ENCODE peak calls at places on chromosomes 5 and 9, in six cellular contexts. One of them, this sample, is unnamed.

GRCh38 chr9:89639367-89639795 is 34.6 kb downstream of the GADD45G start:
- DNase-seq in CD4-positive, alpha-beta T cell: no peak
- DNase-seq in fibroblast of the aortic adventitia: peak
- DNase-seq in cardiac fibroblast: peak
- DNase-seq in AG04450: no peak
- DNase-seq in GM12865: no peak
- DNase-seq in this sample: no peak

GRCh38 chr5:83446253-83446947 is 25.1 kb upstream of the VCAN start:
- DNase-seq in CD4-positive, alpha-beta T cell: no peak
- DNase-seq in fibroblast of the aortic adventitia: no peak
- DNase-seq in cardiac fibroblast: no peak
- DNase-seq in AG04450: no peak
- DNase-seq in GM12865: no peak
- DNase-seq in this sample: no peak

GRCh38 chr5:72281764-72282499 is 38.1 kb downstream of the MRPS27 start:
- DNase-seq in CD4-positive, alpha-beta T cell: no peak
- DNase-seq in fibroblast of the aortic adventitia: peak
- DNase-seq in cardiac fibroblast: peak
- DNase-seq in AG04450: peak
- DNase-seq in GM12865: no peak
- DNase-seq in this sample: peak

GRCh38 chr5:1519631-1520141 is 4.1 kb downstream of the LPCAT1 start:
- DNase-seq in CD4-positive, alpha-beta T cell: no peak
- DNase-seq in fibroblast of the aortic adventitia: no peak
- DNase-seq in cardiac fibroblast: no peak
- DNase-seq in AG04450: no peak
- DNase-seq in GM12865: no peak
- DNase-seq in this sample: no peak

GRCh38 chr5:132296412-132297001 is 2.3 kb downstream of the SLC22A4 start:
- DNase-seq in CD4-positive, alpha-beta T cell: no peak
- DNase-seq in fibroblast of the aortic adventitia: peak
- DNase-seq in cardiac fibroblast: peak
- DNase-seq in AG04450: no peak
- DNase-seq in GM12865: no peak
- DNase-seq in this sample: no peak

GRCh38 chr9:95822583-95823431 is 52.7 kb upstream of the ERCC6L2 start:
- DNase-seq in CD4-positive, alpha-beta T cell: no peak
- DNase-seq in fibroblast of the aortic adventitia: peak
- DNase-seq in cardiac fibroblast: peak
- DNase-seq in AG04450: peak
- DNase-seq in GM12865: peak
- DNase-seq in this sample: peak

GRCh38 chr9:130419521-130420035 is 25.2 kb upstream of the ASS1 start:
- DNase-seq in CD4-positive, alpha-beta T cell: no peak
- DNase-seq in fibroblast of the aortic adventitia: no peak
- DNase-seq in cardiac fibroblast: no peak
- DNase-seq in AG04450: no peak
- DNase-seq in GM12865: no peak
- DNase-seq in this sample: no peak

GRCh38 chr9:112421771-112422222 is 41.9 kb downstream of the HSDL2 start:
- DNase-seq in CD4-positive, alpha-beta T cell: no peak
- DNase-seq in fibroblast of the aortic adventitia: no peak
- DNase-seq in cardiac fibroblast: peak
- DNase-seq in AG04450: no peak
- DNase-seq in GM12865: no peak
- DNase-seq in this sample: no peak

GRCh38 chr9:87389936-87390335 is 107.7 kb upstream of the DAPK1 start:
- DNase-seq in CD4-positive, alpha-beta T cell: no peak
- DNase-seq in fibroblast of the aortic adventitia: no peak
- DNase-seq in cardiac fibroblast: peak
- DNase-seq in AG04450: no peak
- DNase-seq in GM12865: no peak
- DNase-seq in this sample: no peak

GRCh38 chr5:131589510-131590348 is 45.3 kb downstream of the RAPGEF6 start:
- DNase-seq in CD4-positive, alpha-beta T cell: peak
- DNase-seq in fibroblast of the aortic adventitia: peak
- DNase-seq in cardiac fibroblast: peak
- DNase-seq in AG04450: peak
- DNase-seq in GM12865: peak
- DNase-seq in this sample: peak

GRCh38 chr5:127418378-127418777 is 99.1 kb upstream of the PRRC1 start:
- DNase-seq in CD4-positive, alpha-beta T cell: no peak
- DNase-seq in fibroblast of the aortic adventitia: no peak
- DNase-seq in cardiac fibroblast: no peak
- DNase-seq in AG04450: no peak
- DNase-seq in GM12865: no peak
- DNase-seq in this sample: no peak

GRCh38 chr9:126692759-126693427 is 79.2 kb downstream of the LMX1B start:
- DNase-seq in CD4-positive, alpha-beta T cell: no peak
- DNase-seq in fibroblast of the aortic adventitia: no peak
- DNase-seq in cardiac fibroblast: no peak
- DNase-seq in AG04450: no peak
- DNase-seq in GM12865: no peak
- DNase-seq in this sample: no peak

GRCh38 chr9:7117676-7118561 is 360.1 kb downstream of the KDM4C start:
- DNase-seq in CD4-positive, alpha-beta T cell: no peak
- DNase-seq in fibroblast of the aortic adventitia: peak
- DNase-seq in cardiac fibroblast: peak
- DNase-seq in AG04450: no peak
- DNase-seq in GM12865: peak
- DNase-seq in this sample: peak

GRCh38 chr9:129888085-129888808 is 53.0 kb downstream of the USP20 start:
- DNase-seq in CD4-positive, alpha-beta T cell: peak
- DNase-seq in fibroblast of the aortic adventitia: no peak
- DNase-seq in cardiac fibroblast: no peak
- DNase-seq in AG04450: no peak
- DNase-seq in GM12865: peak
- DNase-seq in this sample: no peak

GRCh38 chr5:67679184-67679855 is 482.7 kb upstream of the CD180 start:
- DNase-seq in CD4-positive, alpha-beta T cell: no peak
- DNase-seq in fibroblast of the aortic adventitia: no peak
- DNase-seq in cardiac fibroblast: no peak
- DNase-seq in AG04450: no peak
- DNase-seq in GM12865: no peak
- DNase-seq in this sample: no peak

GRCh38 chr5:72015103-72015548 is 92.1 kb upstream of the MAP1B start:
- DNase-seq in CD4-positive, alpha-beta T cell: no peak
- DNase-seq in fibroblast of the aortic adventitia: peak
- DNase-seq in cardiac fibroblast: peak
- DNase-seq in AG04450: peak
- DNase-seq in GM12865: peak
- DNase-seq in this sample: peak

GRCh38 chr5:37902323-37902722 is 62.5 kb upstream of the GDNF start:
- DNase-seq in CD4-positive, alpha-beta T cell: no peak
- DNase-seq in fibroblast of the aortic adventitia: no peak
- DNase-seq in cardiac fibroblast: no peak
- DNase-seq in AG04450: no peak
- DNase-seq in GM12865: no peak
- DNase-seq in this sample: no peak

GRCh38 chr5:13218518-13218917 is 726.0 kb downstream of the DNAH5 start:
- DNase-seq in CD4-positive, alpha-beta T cell: no peak
- DNase-seq in fibroblast of the aortic adventitia: peak
- DNase-seq in cardiac fibroblast: no peak
- DNase-seq in AG04450: no peak
- DNase-seq in GM12865: peak
- DNase-seq in this sample: peak

GRCh38 chr9:70478963-70479641 is 64.6 kb upstream of the KLF9 start:
- DNase-seq in CD4-positive, alpha-beta T cell: no peak
- DNase-seq in fibroblast of the aortic adventitia: peak
- DNase-seq in cardiac fibroblast: peak
- DNase-seq in AG04450: no peak
- DNase-seq in GM12865: no peak
- DNase-seq in this sample: peak

GRCh38 chr9:124386201-124386600 is 29.0 kb downstream of the PSMB7 start:
- DNase-seq in CD4-positive, alpha-beta T cell: no peak
- DNase-seq in fibroblast of the aortic adventitia: no peak
- DNase-seq in cardiac fibroblast: no peak
- DNase-seq in AG04450: no peak
- DNase-seq in GM12865: no peak
- DNase-seq in this sample: no peak

GRCh38 chr5:43416233-43416987 is 4.2 kb upstream of the CCL28 start:
- DNase-seq in CD4-positive, alpha-beta T cell: no peak
- DNase-seq in fibroblast of the aortic adventitia: no peak
- DNase-seq in cardiac fibroblast: no peak
- DNase-seq in AG04450: no peak
- DNase-seq in GM12865: no peak
- DNase-seq in this sample: no peak

GRCh38 chr5:142472306-142472951 is 147.6 kb upstream of the SPRY4 start:
- DNase-seq in CD4-positive, alpha-beta T cell: peak
- DNase-seq in fibroblast of the aortic adventitia: peak
- DNase-seq in cardiac fibroblast: peak
- DNase-seq in AG04450: peak
- DNase-seq in GM12865: no peak
- DNase-seq in this sample: peak

GRCh38 chr5:156411131-156411727 is 84.3 kb downstream of the SGCD start:
- DNase-seq in CD4-positive, alpha-beta T cell: no peak
- DNase-seq in fibroblast of the aortic adventitia: peak
- DNase-seq in cardiac fibroblast: peak
- DNase-seq in AG04450: peak
- DNase-seq in GM12865: no peak
- DNase-seq in this sample: peak

GRCh38 chr9:109442716-109443115 is 55.4 kb downstream of the PTPN3 start:
- DNase-seq in CD4-positive, alpha-beta T cell: no peak
- DNase-seq in fibroblast of the aortic adventitia: no peak
- DNase-seq in cardiac fibroblast: no peak
- DNase-seq in AG04450: no peak
- DNase-seq in GM12865: no peak
- DNase-seq in this sample: peak

GRCh38 chr9:109439378-109440116 is 58.6 kb downstream of the PTPN3 start:
- DNase-seq in CD4-positive, alpha-beta T cell: no peak
- DNase-seq in fibroblast of the aortic adventitia: no peak
- DNase-seq in cardiac fibroblast: no peak
- DNase-seq in AG04450: no peak
- DNase-seq in GM12865: peak
- DNase-seq in this sample: no peak

GRCh38 chr9:109440797-109441287 is 57.3 kb downstream of the PTPN3 start:
- DNase-seq in CD4-positive, alpha-beta T cell: peak
- DNase-seq in fibroblast of the aortic adventitia: peak
- DNase-seq in cardiac fibroblast: peak
- DNase-seq in AG04450: peak
- DNase-seq in GM12865: peak
- DNase-seq in this sample: peak

GRCh38 chr9:109440117-109440515 is 58.0 kb downstream of the PTPN3 start:
- DNase-seq in CD4-positive, alpha-beta T cell: no peak
- DNase-seq in fibroblast of the aortic adventitia: no peak
- DNase-seq in cardiac fibroblast: no peak
- DNase-seq in AG04450: no peak
- DNase-seq in GM12865: peak
- DNase-seq in this sample: no peak

GRCh38 chr9:109441296-109441695 is 56.8 kb downstream of the PTPN3 start:
- DNase-seq in CD4-positive, alpha-beta T cell: no peak
- DNase-seq in fibroblast of the aortic adventitia: no peak
- DNase-seq in cardiac fibroblast: no peak
- DNase-seq in AG04450: no peak
- DNase-seq in GM12865: no peak
- DNase-seq in this sample: no peak
- TF ChIP-seq CTCF in CD4-positive, alpha-beta T cell: no peak
- TF ChIP-seq CTCF in fibroblast of the aortic adventitia: peak
- TF ChIP-seq CTCF in cardiac fibroblast: peak
- TF ChIP-seq CTCF in AG04450: no peak
- TF ChIP-seq CTCF in GM12865: peak
- TF ChIP-seq CTCF in this sample: no peak

DNA sequence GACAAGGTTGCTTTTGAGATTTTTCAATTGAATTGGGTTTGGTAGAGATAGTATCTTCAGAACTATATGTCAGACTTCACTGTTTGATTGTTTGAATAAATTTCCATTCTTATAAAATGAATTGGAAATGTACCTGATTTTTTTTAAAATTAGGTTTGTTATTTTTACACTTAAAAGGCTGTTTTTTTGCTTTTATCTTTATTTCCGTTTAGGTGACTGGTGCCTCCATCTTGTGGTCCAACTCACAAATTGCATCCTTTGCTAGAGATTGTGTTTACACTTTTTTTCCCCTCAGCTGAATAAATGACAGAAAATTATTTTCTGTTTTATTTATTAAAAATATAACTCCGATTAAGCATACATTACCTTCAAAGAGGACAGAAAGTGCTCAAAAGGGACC is 15.6 kb downstream of the NDUFAF2 start:
- DNase-seq in CD4-positive, alpha-beta T cell: no peak
- DNase-seq in fibroblast of the aortic adventitia: peak
- DNase-seq in cardiac fibroblast: peak
- DNase-seq in AG04450: no peak
- DNase-seq in GM12865: peak
- DNase-seq in this sample: peak
- TF ChIP-seq CTCF in CD4-positive, alpha-beta T cell: peak
- TF ChIP-seq CTCF in fibroblast of the aortic adventitia: peak
- TF ChIP-seq CTCF in cardiac fibroblast: peak
- TF ChIP-seq CTCF in AG04450: peak
- TF ChIP-seq CTCF in GM12865: peak
- TF ChIP-seq CTCF in this sample: peak

GRCh38 chr5:7882926-7883325 is 14.0 kb downstream of the MTRR start:
- DNase-seq in CD4-positive, alpha-beta T cell: no peak
- DNase-seq in fibroblast of the aortic adventitia: no peak
- DNase-seq in cardiac fibroblast: no peak
- DNase-seq in AG04450: no peak
- DNase-seq in GM12865: no peak
- DNase-seq in this sample: no peak

GRCh38 chr5:7881816-7882215 is 12.9 kb downstream of the MTRR start:
- DNase-seq in CD4-positive, alpha-beta T cell: no peak
- DNase-seq in fibroblast of the aortic adventitia: no peak
- DNase-seq in cardiac fibroblast: no peak
- DNase-seq in AG04450: no peak
- DNase-seq in GM12865: no peak
- DNase-seq in this sample: no peak

GRCh38 chr5:7881091-7881490 is 12.1 kb downstream of the MTRR start:
- DNase-seq in CD4-positive, alpha-beta T cell: no peak
- DNase-seq in fibroblast of the aortic adventitia: no peak
- DNase-seq in cardiac fibroblast: no peak
- DNase-seq in AG04450: no peak
- DNase-seq in GM12865: no peak
- DNase-seq in this sample: no peak

GRCh38 chr5:7884491-7885273 is 15.7 kb downstream of the MTRR start:
- DNase-seq in CD4-positive, alpha-beta T cell: no peak
- DNase-seq in fibroblast of the aortic adventitia: peak
- DNase-seq in cardiac fibroblast: no peak
- DNase-seq in AG04450: no peak
- DNase-seq in GM12865: no peak
- DNase-seq in this sample: no peak

GRCh38 chr5:7886849-7887460 is 18.0 kb downstream of the MTRR start:
- DNase-seq in CD4-positive, alpha-beta T cell: no peak
- DNase-seq in fibroblast of the aortic adventitia: peak
- DNase-seq in cardiac fibroblast: peak
- DNase-seq in AG04450: no peak
- DNase-seq in GM12865: peak
- DNase-seq in this sample: peak
- TF ChIP-seq CTCF in CD4-positive, alpha-beta T cell: peak
- TF ChIP-seq CTCF in fibroblast of the aortic adventitia: peak
- TF ChIP-seq CTCF in cardiac fibroblast: peak
- TF ChIP-seq CTCF in AG04450: peak
- TF ChIP-seq CTCF in GM12865: peak
- TF ChIP-seq CTCF in this sample: peak

DNA sequence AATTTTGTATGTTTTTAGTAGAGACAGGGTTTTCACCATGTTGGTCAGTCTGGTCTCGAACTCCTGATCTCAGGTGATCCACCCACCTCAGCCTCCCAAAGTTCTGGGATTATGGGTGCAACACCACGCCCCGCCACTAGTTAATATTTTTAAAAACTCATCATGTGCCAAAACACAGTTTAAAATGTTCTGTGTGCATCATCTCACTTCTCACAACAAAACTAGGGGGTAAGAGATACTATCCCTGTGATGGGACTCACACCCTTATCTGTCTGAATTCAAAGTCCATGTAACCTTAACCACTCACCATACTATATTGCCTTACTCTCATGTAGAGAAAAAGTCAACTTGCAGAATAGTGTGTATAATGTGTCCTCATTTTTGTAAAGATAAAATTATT is 2.6 kb downstream of the PKD2L2 start:
- DNase-seq in CD4-positive, alpha-beta T cell: no peak
- DNase-seq in fibroblast of the aortic adventitia: no peak
- DNase-seq in cardiac fibroblast: no peak
- DNase-seq in AG04450: no peak
- DNase-seq in GM12865: peak
- DNase-seq in this sample: no peak
- TF ChIP-seq CTCF in CD4-positive, alpha-beta T cell: no peak
- TF ChIP-seq CTCF in fibroblast of the aortic adventitia: peak
- TF ChIP-seq CTCF in cardiac fibroblast: peak
- TF ChIP-seq CTCF in AG04450: no peak
- TF ChIP-seq CTCF in GM12865: peak
- TF ChIP-seq CTCF in this sample: peak